ENCODE peak calls at places on chromosomes 6 and 20, in ten cellular contexts. W is right lobe of liver, O is psoas muscle, V is colonic mucosa, Q is GM23338, U is A549, L is lung, N is MM.1S, H is transverse colon, J is fibroblast of lung. Z is an unnamed sample. For H3K4me1, the result is how much of the 10 kb centered on the place peaks cover.

GRCh38 chr6:151269318-151269995 is 29.7 kb downstream of the AKAP12 start:
- DNase-seq in W (no peak), O (no peak), V (no peak), Q (no peak), U (peak), L (no peak), N (no peak), H (no peak), J (peak), Z (no peak)

GRCh38 chr20:5893052-5893451 is 57.3 kb downstream of the TRMT6 start:
- DNase-seq in W (no peak), O (no peak), V (no peak), Q (no peak), U (no peak), L (no peak), N (no peak), H (no peak), J (no peak), Z (no peak)

GRCh38 chr20:4181956-4182945 is 166.9 kb upstream of the RNF24 start:
- DNase-seq in W (no peak), O (no peak), V (no peak), Q (no peak), U (no peak), L (no peak), N (no peak), H (no peak), J (no peak), Z (no peak)

GRCh38 chr6:105844275-105844848 is 241.8 kb upstream of the PRDM1 start:
- DNase-seq in W (no peak), O (peak), V (no peak), Q (peak), U (no peak), L (no peak), N (no peak), H (no peak), J (peak), Z (peak)

GRCh38 chr6:11207199-11207968 is 25.1 kb downstream of the NEDD9 start:
- DNase-seq in W (no peak), O (no peak), V (peak), Q (no peak), U (peak), L (peak), N (no peak), H (peak), J (peak), Z (peak)

GRCh38 chr20:56859751-56860366 is 230.8 kb downstream of the TFAP2C start:
- DNase-seq in W (no peak), O (no peak), V (no peak), Q (peak), U (no peak), L (no peak), N (no peak), H (no peak), J (no peak), Z (peak)

GRCh38 chr6:83008631-83009030 is 57.0 kb downstream of the UBE3D start:
- DNase-seq in W (no peak), O (no peak), V (no peak), Q (no peak), U (no peak), L (no peak), N (no peak), H (no peak), J (no peak), Z (no peak)

GRCh38 chr6:27864906-27865883 is 47.0 kb downstream of the OR2B2 start:
- DNase-seq in W (peak), O (peak), V (peak), Q (peak), U (peak), L (peak), N (peak), H (peak), J (peak), Z (peak)

GRCh38 chr6:116472710-116473109 is 11.5 kb downstream of the CALHM6 start:
- DNase-seq in W (no peak), O (no peak), V (no peak), Q (no peak), U (no peak), L (no peak), N (no peak), H (no peak), J (no peak), Z (no peak)

GRCh38 chr20:50456452-50457324 is 53.5 kb upstream of the PTPN1 start:
- DNase-seq in W (no peak), O (no peak), V (no peak), Q (no peak), U (no peak), L (no peak), N (no peak), H (no peak), J (no peak), Z (no peak)

GRCh38 chr6:142485256-142485655 is 183.4 kb downstream of the ADGRG6 start:
- DNase-seq in W (no peak), O (no peak), V (no peak), Q (no peak), U (no peak), L (no peak), N (no peak), H (no peak), J (peak), Z (no peak)

GRCh38 chr20:3628502-3629314 is 34.5 kb downstream of the GFRA4 start:
- DNase-seq in W (peak), O (no peak), V (no peak), Q (no peak), U (no peak), L (no peak), N (no peak), H (no peak), J (no peak), Z (no peak)

GRCh38 chr20:46801003-46801702 is 91.7 kb downstream of the SLC2A10 start:
- DNase-seq in W (no peak), O (no peak), V (no peak), Q (no peak), U (no peak), L (no peak), N (no peak), H (no peak), J (no peak), Z (no peak)

GRCh38 chr6:113529191-113529590 is 328.0 kb upstream of the MARCKS start:
- DNase-seq in W (no peak), O (no peak), V (no peak), Q (no peak), U (no peak), L (no peak), N (no peak), H (no peak), J (no peak), Z (no peak)

GRCh38 chr20:18588554-18589043 is 745 bp downstream of the DTD1 start:
- DNase-seq in W (no peak), O (no peak), V (no peak), Q (peak), U (no peak), L (no peak), N (no peak), H (peak), J (no peak), Z (peak)

GRCh38 chr6:168221000-168221399 is 98.6 kb downstream of the DACT2 start:
- DNase-seq in W (no peak), O (no peak), V (no peak), Q (no peak), U (no peak), L (no peak), N (peak), H (no peak), J (no peak), Z (no peak)

GRCh38 chr6:12422848-12423247 is 132.7 kb downstream of the EDN1 start:
- DNase-seq in W (no peak), O (no peak), V (no peak), Q (no peak), U (no peak), L (no peak), N (no peak), H (no peak), J (no peak), Z (no peak)

GRCh38 chr6:10403385-10404106 is 11.3 kb downstream of the TFAP2A start:
- DNase-seq in W (no peak), O (no peak), V (no peak), Q (no peak), U (peak), L (no peak), N (no peak), H (no peak), J (peak), Z (no peak)

GRCh38 chr6:162369091-162369490 is 358.5 kb downstream of the PRKN start:
- DNase-seq in W (no peak), O (no peak), V (no peak), Q (no peak), U (no peak), L (no peak), N (no peak), H (no peak), J (no peak), Z (no peak)

GRCh38 chr20:43404880-43405279 is 52.8 kb upstream of the SRSF6 start:
- DNase-seq in W (no peak), O (no peak), V (no peak), Q (peak), U (peak), L (peak), N (peak), H (no peak), J (no peak), Z (no peak)

GRCh38 chr6:37038297-37039198 is 33.1 kb downstream of the FGD2 start:
- DNase-seq in W (peak), O (peak), V (no peak), Q (no peak), U (no peak), L (no peak), N (no peak), H (no peak), J (peak), Z (peak)

GRCh38 chr20:14723614-14724013 is 386.2 kb upstream of the FLRT3 start:
- DNase-seq in W (no peak), O (no peak), V (no peak), Q (no peak), U (no peak), L (no peak), N (no peak), H (no peak), J (no peak), Z (no peak)

GRCh38 chr20:10666221-10667076 is 7.3 kb downstream of the JAG1 start:
- DNase-seq in W (no peak), O (no peak), V (no peak), Q (no peak), U (no peak), L (no peak), N (no peak), H (no peak), J (no peak), Z (no peak)

GRCh38 chr20:34473262-34473883 is 42.8 kb upstream of the DYNLRB1 start:
- DNase-seq in W (no peak), O (peak), V (peak), Q (peak), U (peak), L (no peak), N (peak), H (peak), J (peak), Z (peak)

GRCh38 chr20:38805958-38806854 is 709 bp downstream of the PPP1R16B start:
- DNase-seq in W (no peak), O (no peak), V (no peak), Q (peak), U (no peak), L (no peak), N (peak), H (peak), J (no peak), Z (no peak)

GRCh38 chr20:24634855-24635254 is 165.4 kb downstream of the SYNDIG1 start:
- DNase-seq in W (no peak), O (peak), V (no peak), Q (peak), U (peak), L (no peak), N (no peak), H (no peak), J (peak), Z (peak)

GRCh38 chr6:79702701-79703100 is 71.6 kb downstream of the SH3BGRL2 start:
- DNase-seq in W (no peak), O (no peak), V (no peak), Q (no peak), U (no peak), L (no peak), N (no peak), H (no peak), J (no peak), Z (no peak)

GRCh38 chr6:3749390-3749978 is 2.0 kb downstream of the PXDC1 start:
- DNase-seq in W (peak), O (no peak), V (peak), Q (peak), U (no peak), L (peak), N (no peak), H (peak), J (no peak), Z (no peak)

GRCh38 chr6:113994934-113995342 is 24.0 kb upstream of the HDAC2 start:
- DNase-seq in W (no peak), O (no peak), V (peak), Q (peak), U (peak), L (no peak), N (peak), H (peak), J (peak), Z (no peak)

GRCh38 chr6:110731898-110732297 is 83.4 kb downstream of the CDK19 start:
- DNase-seq in W (no peak), O (no peak), V (no peak), Q (peak), U (no peak), L (no peak), N (no peak), H (no peak), J (no peak), Z (no peak)

GRCh38 chr6:114310053-114310452 is 32.8 kb downstream of the HS3ST5 start:
- DNase-seq in W (no peak), O (no peak), V (no peak), Q (no peak), U (no peak), L (no peak), N (no peak), H (no peak), J (no peak), Z (no peak)

GRCh38 chr20:10578607-10579006 is 95.2 kb downstream of the JAG1 start:
- DNase-seq in W (no peak), O (no peak), V (no peak), Q (no peak), U (no peak), L (no peak), N (no peak), H (no peak), J (peak), Z (no peak)

GRCh38 chr20:31564284-31564683 is 40.8 kb upstream of the ID1 start:
- DNase-seq in W (no peak), O (no peak), V (no peak), Q (no peak), U (no peak), L (no peak), N (no peak), H (no peak), J (no peak), Z (no peak)

GRCh38 chr20:31566332-31566657 is 38.8 kb upstream of the ID1 start:
- DNase-seq in W (no peak), O (no peak), V (no peak), Q (no peak), U (no peak), L (no peak), N (no peak), H (no peak), J (no peak), Z (no peak)

GRCh38 chr20:31567380-31567720 is 37.7 kb upstream of the ID1 start:
- DNase-seq in W (no peak), O (no peak), V (no peak), Q (no peak), U (no peak), L (no peak), N (no peak), H (no peak), J (no peak), Z (no peak)

GRCh38 chr20:31566658-31567379 is 38.3 kb upstream of the ID1 start:
- DNase-seq in W (no peak), O (no peak), V (no peak), Q (peak), U (no peak), L (no peak), N (peak), H (peak), J (no peak), Z (no peak)

DNA sequence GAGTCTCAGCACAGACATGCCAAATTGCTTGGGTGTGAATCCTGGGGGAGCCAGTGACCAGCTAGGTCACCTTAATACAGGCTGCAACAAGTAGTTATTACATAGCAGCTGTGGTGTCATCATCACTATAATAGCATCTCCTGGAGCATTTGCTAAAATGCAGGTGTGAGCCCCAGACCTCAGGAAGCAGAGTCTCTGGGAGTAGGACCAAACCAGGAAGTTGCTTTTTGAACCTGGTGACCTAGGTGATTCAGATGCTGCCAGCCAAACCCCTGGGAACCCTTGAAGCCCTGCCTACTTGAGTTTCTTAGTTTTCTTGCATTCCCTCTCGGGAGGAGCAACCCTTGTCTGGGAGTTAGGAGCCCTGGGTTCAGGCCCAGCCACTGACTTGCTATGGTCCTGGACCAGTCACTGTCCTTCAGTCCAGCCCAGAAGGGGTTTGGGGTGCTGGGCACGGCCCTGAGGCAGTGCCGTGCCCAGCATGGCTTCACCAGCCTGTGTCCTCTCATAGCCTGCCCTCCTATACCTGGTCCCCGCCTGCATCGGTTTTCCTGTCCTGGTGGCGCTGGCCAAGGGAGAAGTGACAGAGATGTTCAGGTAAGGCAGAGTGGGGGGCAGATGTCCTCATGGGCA is 39.3 kb upstream of the ID1 start:
- DNase-seq in W (no peak), O (no peak), V (no peak), Q (no peak), U (no peak), L (no peak), N (peak), H (peak), J (no peak), Z (no peak)
- H3K4me1 ChIP-seq in W (under half), O (under half), V (under half), Q (half or more), U (half or more), L (under half), N (half or more), H (under half), J (under half), Z (under half)

DNA sequence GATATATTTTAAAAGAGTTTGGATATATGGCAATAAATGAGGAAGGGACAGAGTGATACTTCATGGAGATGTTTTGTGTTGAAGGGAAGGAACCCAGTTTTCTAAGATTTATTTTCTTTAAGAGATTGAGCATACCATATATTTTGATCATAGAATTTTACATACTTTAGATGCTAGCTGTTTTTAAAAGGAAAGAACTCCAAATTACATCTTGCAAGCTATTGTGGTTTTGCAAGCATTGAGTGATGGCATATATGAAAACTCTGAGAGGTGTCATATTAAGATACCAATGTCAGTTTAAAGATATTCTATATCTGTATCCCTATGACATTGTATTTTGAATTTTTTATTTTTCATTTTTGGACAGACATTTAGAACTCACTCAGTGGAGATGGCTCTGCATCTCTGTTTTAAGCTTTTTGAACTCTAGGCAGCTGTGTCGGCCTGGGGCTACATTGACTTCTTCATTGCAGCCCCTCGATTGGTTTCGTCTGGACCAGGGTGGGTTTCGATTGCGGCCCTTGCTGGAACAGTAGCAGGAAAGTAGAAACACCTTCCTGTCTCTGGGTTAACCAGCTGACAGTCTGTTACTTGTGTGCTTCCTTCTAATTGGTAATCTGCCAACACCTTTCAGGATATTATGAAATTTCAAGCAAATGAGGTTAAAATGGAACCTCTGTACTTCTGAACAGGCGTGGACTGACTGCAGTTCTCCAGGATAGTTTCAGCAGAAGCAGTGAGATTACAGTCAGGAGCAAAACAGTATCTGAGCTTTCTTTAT is 14.0 kb downstream of the IGF2R start:
- DNase-seq in W (no peak), O (no peak), V (no peak), Q (no peak), U (no peak), L (no peak), N (peak), H (no peak), J (peak), Z (no peak)
- H3K4me3 ChIP-seq in W (no peak), O (peak), V (no peak), Q (no peak), U (no peak), L (no peak), N (peak), H (no peak), J (no peak), Z (no peak)

GRCh38 chr6:163757506-163757905 is 343.0 kb downstream of the QKI start:
- DNase-seq in W (no peak), O (no peak), V (no peak), Q (peak), U (no peak), L (no peak), N (no peak), H (no peak), J (no peak), Z (no peak)
- H3K4me1 ChIP-seq in W (under half), O (under half), V (under half), Q (under half), U (under half), L (under half), N (under half), H (under half), J (under half), Z (under half)

GRCh38 chr6:138569970-138570715 is 70.8 kb upstream of the NHSL1 start:
- DNase-seq in W (no peak), O (no peak), V (no peak), Q (no peak), U (no peak), L (no peak), N (no peak), H (no peak), J (peak), Z (no peak)

GRCh38 chr6:138572200-138572875 is 73.0 kb upstream of the NHSL1 start:
- DNase-seq in W (peak), O (peak), V (peak), Q (peak), U (no peak), L (peak), N (no peak), H (peak), J (peak), Z (peak)

GRCh38 chr6:138570716-138571020 is 71.4 kb upstream of the NHSL1 start:
- DNase-seq in W (no peak), O (no peak), V (no peak), Q (no peak), U (no peak), L (no peak), N (no peak), H (no peak), J (peak), Z (no peak)

GRCh38 chr6:138571585-138572199 is 72.4 kb upstream of the NHSL1 start:
- DNase-seq in W (no peak), O (no peak), V (no peak), Q (no peak), U (no peak), L (no peak), N (no peak), H (no peak), J (peak), Z (no peak)

GRCh38 chr6:138571174-138571573 is 71.9 kb upstream of the NHSL1 start:
- DNase-seq in W (no peak), O (no peak), V (no peak), Q (no peak), U (no peak), L (no peak), N (no peak), H (no peak), J (peak), Z (no peak)
- H3K4me3 ChIP-seq in W (no peak), O (peak), V (no peak), Q (peak), U (no peak), L (no peak), N (no peak), H (peak), J (peak), Z (no peak)

GRCh38 chr6:21750479-21751018 is 157.0 kb downstream of the SOX4 start:
- DNase-seq in W (no peak), O (no peak), V (no peak), Q (no peak), U (no peak), L (no peak), N (no peak), H (no peak), J (no peak), Z (no peak)
- H3K4me1 ChIP-seq in W (under half), O (under half), V (under half), Q (half or more), U (half or more), L (under half), N (under half), H (under half), J (under half), Z (under half)

GRCh38 chr6:75206338-75207210 is 721 bp upstream of the COL12A1 start:
- DNase-seq in W (no peak), O (peak), V (no peak), Q (peak), U (no peak), L (no peak), N (no peak), H (no peak), J (no peak), Z (peak)
- H3K4me3 ChIP-seq in W (no peak), O (peak), V (peak), Q (peak), U (peak), L (no peak), N (no peak), H (peak), J (peak), Z (peak)